ENCODE peak calls at places on chromosomes 5 and 9, in seven cellular contexts. D is astrocyte of the spinal cord, M is ELF-1, R is astrocyte, G is neural crest cell, K is NCI-H460, V is globus pallidus. O is an unnamed sample.

GRCh38 chr5:54547711-54548250 is 30.2 kb downstream of the SNX18 start:
- DNase-seq in D (peak), M (no peak), R (peak), G (no peak), K (peak), V (no peak), O (no peak)

GRCh38 chr9:22111176-22111870 is 102.2 kb upstream of the CDKN2B start:
- DNase-seq in D (peak), M (no peak), R (peak), G (no peak), K (no peak), V (no peak), O (no peak)

GRCh38 chr5:68379275-68380026 is 163.9 kb downstream of the PIK3R1 start:
- DNase-seq in D (no peak), M (no peak), R (no peak), G (no peak), K (no peak), V (no peak), O (no peak)

GRCh38 chr9:19493174-19493811 is 84.5 kb downstream of the ACER2 start:
- DNase-seq in D (peak), M (peak), R (peak), G (peak), K (peak), V (peak), O (no peak)

GRCh38 chr9:93557366-93558137 is 18.8 kb upstream of the PHF2 start:
- DNase-seq in D (no peak), M (no peak), R (no peak), G (no peak), K (no peak), V (peak), O (no peak)

GRCh38 chr9:128495804-128496417 is 8.6 kb upstream of the GLE1 start:
- DNase-seq in D (no peak), M (peak), R (no peak), G (no peak), K (no peak), V (no peak), O (no peak)

GRCh38 chr5:145499483-145499882 is 335.7 kb downstream of the PRELID2 start:
- DNase-seq in D (no peak), M (peak), R (no peak), G (no peak), K (no peak), V (no peak), O (no peak)

GRCh38 chr5:34511915-34512314 is 144.2 kb upstream of the RAI14 start:
- DNase-seq in D (no peak), M (no peak), R (no peak), G (no peak), K (no peak), V (no peak), O (no peak)

GRCh38 chr5:92371889-92372235 is 988.7 kb upstream of the ARRDC3 start:
- DNase-seq in D (peak), M (no peak), R (peak), G (no peak), K (no peak), V (no peak), O (no peak)

GRCh38 chr5:56575821-56576220 is 239.5 kb upstream of the MAP3K1 start:
- DNase-seq in D (no peak), M (no peak), R (no peak), G (no peak), K (no peak), V (no peak), O (no peak)

GRCh38 chr9:128523199-128523925 is 18.8 kb downstream of the GLE1 start:
- DNase-seq in D (peak), M (peak), R (peak), G (peak), K (no peak), V (peak), O (no peak)

GRCh38 chr5:62779010-62779422 is 200.4 kb downstream of the LRRC70 start:
- DNase-seq in D (peak), M (peak), R (peak), G (peak), K (peak), V (peak), O (peak)

O was measured in immature natural killer cell.